ENCODE peak calls at places on chromosomes 5 and 9, in eight cellular contexts. F, I, A, Q, U, E, R and J are unnamed samples.

GRCh38 chr5:31733365-31733764 is 94.4 kb downstream of the PDZD2 start:
- DNase-seq in F (no peak), U (no peak), E (no peak), I (no peak), R (no peak), A (no peak), Q (no peak), J (no peak)

GRCh38 chr9:21443849-21444625 is 3.8 kb downstream of the IFNA1 start:
- DNase-seq in R (no peak), Q (no peak), I (no peak), E (no peak), A (no peak), F (no peak), U (no peak), J (no peak)

GRCh38 chr5:159902444-159903121 is 13.7 kb upstream of the ADRA1B start:
- DNase-seq in I (no peak), A (no peak), U (no peak), E (no peak), F (no peak), R (peak; percentile 65), Q (no peak), J (peak; percentile 37)

GRCh38 chr5:93572773-93573626 is 8.0 kb downstream of the NR2F1-AS1 start:
- DNase-seq in E (no peak), Q (no peak), U (no peak), R (no peak), A (no peak), I (no peak), F (no peak), J (peak; percentile 83)

GRCh38 chr9:126395439-126396212 is 69.0 kb downstream of the MVB12B start:
- DNase-seq in E (no peak), A (no peak), R (peak; percentile 31), Q (no peak), U (no peak), I (peak; percentile 31), F (peak; percentile 29), J (no peak)

GRCh38 chr5:62376064-62376463 is 27.6 kb downstream of the DIMT1 start:
- DNase-seq in I (no peak), E (peak; percentile 43), F (no peak), U (no peak), Q (no peak), R (peak; percentile 21), A (no peak), J (no peak)

GRCh38 chr9:19992556-19992955 is 203.7 kb upstream of the SLC24A2 start:
- DNase-seq in I (no peak), U (no peak), E (no peak), R (no peak), F (no peak), A (no peak), Q (no peak), J (no peak)

GRCh38 chr5:36202521-36202961 is 39.2 kb downstream of the NADK2 start:
- DNase-seq in U (no peak), F (no peak), E (no peak), Q (no peak), A (no peak), I (no peak), R (no peak), J (peak; percentile 20)

GRCh38 chr5:80597500-80597899 is 27.4 kb upstream of the ANKRD34B start:
- DNase-seq in I (no peak), A (no peak), Q (no peak), U (no peak), E (no peak), R (no peak), F (no peak), J (no peak)

GRCh38 chr5:109191153-109191558 is 218.6 kb downstream of the PJA2 start:
- DNase-seq in I (peak; percentile 16), F (no peak), U (no peak), R (peak; percentile 64), E (peak; percentile 40), A (no peak), Q (no peak), J (no peak)

GRCh38 chr9:112489876-112490661 is 3.4 kb downstream of the KIAA1958 start:
- DNase-seq in U (no peak), A (peak; percentile 45), I (no peak), F (no peak), Q (no peak), R (no peak), E (no peak), J (no peak)

GRCh38 chr9:33778700-33779351 is 16.5 kb upstream of the PRSS3 start:
- DNase-seq in F (peak; percentile 17), R (peak; percentile 58), Q (no peak), E (peak; percentile 58), A (peak; percentile 54), U (peak; percentile 46), I (peak; percentile 44), J (no peak)

GRCh38 chr5:96961053-96961452 is 25.2 kb downstream of the LNPEP start:
- DNase-seq in R (no peak), I (no peak), E (no peak), Q (no peak), F (no peak), U (no peak), A (no peak), J (no peak)

GRCh38 chr5:115842089-115842881 is 550 bp downstream of the AP3S1 start:
- DNase-seq in U (no peak), Q (no peak), F (peak; percentile 24), A (peak; percentile 65), E (no peak), R (peak; percentile 51), I (no peak), J (no peak)

GRCh38 chr5:109743770-109744212 is 54.1 kb downstream of the MAN2A1 start:
- DNase-seq in E (peak; percentile 69), F (no peak), U (no peak), R (no peak), I (no peak), Q (no peak), A (peak; percentile 6), J (no peak)

GRCh38 chr9:131276107-131276888 is at the start of gene FAM78A:
- DNase-seq in I (peak; percentile 57), Q (no peak), U (peak; percentile 57), R (no peak), F (no peak), A (no peak), E (peak; percentile 91), J (peak; percentile 95)

GRCh38 chr9:131278421-131279111 is 2.3 kb upstream of the FAM78A start:
- DNase-seq in F (no peak), U (no peak), A (no peak), R (no peak), Q (no peak), I (no peak), E (peak; percentile 84), J (peak; percentile 58)

GRCh38 chr9:131276891-131277672 is 772 bp upstream of the FAM78A start:
- DNase-seq in A (no peak), R (no peak), E (peak; percentile 93), Q (no peak), I (no peak), U (no peak), F (no peak), J (peak; percentile 91)

GRCh38 chr9:131279196-131279926 is 3.1 kb upstream of the FAM78A start:
- DNase-seq in U (no peak), I (no peak), Q (no peak), A (no peak), E (peak; percentile 68), R (no peak), F (no peak), J (peak; percentile 45)

GRCh38 chr9:131277673-131278420 is 1.5 kb upstream of the FAM78A start:
- DNase-seq in R (peak; percentile 35), I (peak; percentile 80), A (peak; percentile 43), E (peak; percentile 100), Q (peak; percentile 85), U (peak; percentile 70), F (peak; percentile 69), J (peak; percentile 86)
- TF ChIP-seq POLR2AphosphoS5 in R (peak; percentile 27), I (no peak), A (no peak), E (no peak), Q (no peak), U (no peak), F (peak; percentile 80), J (peak; percentile 52)

GRCh38 chr9:105700598-105701544 is 6.5 kb downstream of the TMEM38B start:
- DNase-seq in A (no peak), R (no peak), U (no peak), E (no peak), F (no peak), I (peak; percentile 34), Q (no peak), J (no peak)
- H3K27ac ChIP-seq in A (no peak overlapping the region), R (no peak overlapping the region), U (no peak overlapping the region), E (no peak overlapping the region), F (no peak overlapping the region), I (peak overlapping the region; percentile 57), Q (no peak overlapping the region), J (no peak overlapping the region)

GRCh38 chr5:40754381-40755092 is 1.2 kb downstream of the TTC33 start:
- DNase-seq in F (no peak), R (no peak), Q (no peak), I (no peak), A (no peak), U (no peak), E (peak; percentile 26), J (no peak)

GRCh38 chr5:40755093-40755406 is 711 bp downstream of the TTC33 start:
- DNase-seq in U (peak; percentile 75), E (peak; percentile 83), F (peak; percentile 80), R (peak; percentile 59), A (peak; percentile 66), I (peak; percentile 79), Q (peak; percentile 75), J (peak; percentile 86)

GRCh38 chr5:40757400-40757799 is 1.6 kb upstream of the TTC33 start:
- DNase-seq in U (no peak), E (no peak), A (no peak), R (no peak), Q (no peak), I (no peak), F (no peak), J (no peak)

DNA sequence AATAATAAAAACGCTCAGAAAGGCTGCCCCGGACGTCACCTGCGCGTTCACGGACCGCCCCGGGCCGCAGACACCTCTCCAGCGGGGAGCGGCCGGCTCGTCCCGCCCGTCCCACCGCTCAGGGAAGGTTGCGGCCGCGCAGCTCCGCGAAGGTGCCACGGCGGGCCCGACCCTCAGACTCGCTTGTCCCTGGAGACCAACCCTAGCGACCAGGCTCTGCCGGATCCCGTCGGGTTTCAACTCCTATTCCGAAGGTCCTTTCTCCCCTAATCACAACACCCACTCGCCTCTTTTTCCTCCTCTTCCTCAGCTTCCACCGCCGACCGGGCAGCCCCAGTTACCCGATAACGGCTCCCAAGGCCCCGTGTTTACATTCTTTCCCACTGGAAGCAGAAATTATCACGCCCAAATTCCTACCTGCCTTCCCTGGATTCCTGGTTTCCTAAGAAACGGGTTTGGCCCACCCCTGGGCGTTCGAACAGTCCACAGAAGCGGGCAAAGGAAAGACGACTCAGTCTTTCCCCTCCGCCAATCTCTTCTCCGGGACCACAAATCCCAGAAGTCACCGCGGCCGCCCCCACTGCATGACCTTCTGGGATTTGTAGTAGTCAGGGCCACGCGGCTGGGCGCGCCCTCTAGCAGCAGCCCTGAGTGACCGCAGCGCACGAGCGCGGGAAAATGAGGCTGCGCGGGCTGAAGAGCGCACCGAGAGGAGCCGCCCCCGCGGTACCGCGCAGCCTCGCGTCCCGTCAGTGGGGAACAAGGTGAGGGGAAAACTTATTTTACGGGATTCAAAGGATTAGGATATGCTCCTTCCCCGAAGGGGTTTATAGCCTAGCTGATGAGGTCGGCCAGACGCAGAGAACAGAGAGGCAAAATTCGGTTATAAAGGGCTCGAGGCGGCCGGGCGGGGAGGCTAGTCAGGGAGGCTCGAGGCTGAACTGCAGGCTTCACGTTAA is at the start of gene TTC33:
- DNase-seq in A (peak; percentile 91), I (peak; percentile 96), E (peak; percentile 97), Q (peak; percentile 98), U (peak; percentile 96), F (peak; percentile 95), R (peak; percentile 89), J (peak; percentile 98)
- TF ChIP-seq POLR2A in A (peak; percentile 34), I (peak; percentile 63), E (peak; percentile 72), Q (no peak), U (no peak), F (peak; percentile 40), R (no peak), J (peak; percentile 57)

GRCh38 chr5:75010838-75011237 is 41.5 kb downstream of the GCNT4 start:
- DNase-seq in F (no peak), R (no peak), E (no peak), A (peak; percentile 63), Q (no peak), I (no peak), U (no peak), J (no peak)
- TF ChIP-seq POLR2AphosphoS5 in F (peak; percentile 18), R (no peak), E (no peak), A (no peak), Q (no peak), I (no peak), U (no peak), J (no peak)